ENCODE peak calls at places on chromosomes 4 and X, in six cellular contexts. U is K562, Y is breast epithelium, R is endothelial cell of umbilical vein, I is HepG2, F is HCT116. B is an unnamed sample. For H3K27me3, the result is how much of the 10 kb centered on the place peaks cover.

GRCh38 chrX:9279271-9279596 is 185.6 kb upstream of the TBL1X start:
- DNase-seq in R (no peak), I (no peak), F (no peak), Y (no peak), U (no peak), B (no peak)

GRCh38 chr4:82401600-82401999 is 27.8 kb upstream of the HNRNPD start:
- DNase-seq in I (no peak), F (no peak), U (no peak), R (no peak), Y (no peak), B (no peak)

GRCh38 chrX:28638775-28639174 is 51.5 kb downstream of the IL1RAPL1 start:
- DNase-seq in Y (no peak), I (no peak), R (no peak), F (peak), U (no peak), B (no peak)

GRCh38 chr4:8537041-8537461 is 43.1 kb upstream of the GPR78 start:
- DNase-seq in U (no peak), I (peak), Y (peak), R (peak), F (peak), B (no peak)

GRCh38 chr4:22434895-22435294 is 81.0 kb downstream of the ADGRA3 start:
- DNase-seq in Y (no peak), R (peak), U (peak), I (peak), F (peak), B (no peak)

GRCh38 chrX:149631293-149632165 is at the start of gene TMEM185A:
- DNase-seq in R (peak), U (peak), I (peak), Y (peak), F (peak), B (no peak)

GRCh38 chr4:121256346-121256745 is 92.2 kb upstream of the TNIP3 start:
- DNase-seq in I (no peak), Y (no peak), U (no peak), F (peak), R (peak), B (no peak)

GRCh38 chr4:24669751-24670150 is 85.4 kb upstream of the DHX15 start:
- DNase-seq in R (no peak), Y (no peak), I (no peak), U (no peak), F (no peak), B (no peak)

GRCh38 chr4:8019396-8020365 is 80.0 kb upstream of the AFAP1 start:
- DNase-seq in R (no peak), F (no peak), Y (no peak), U (no peak), I (no peak), B (no peak)

GRCh38 chr4:84319124-84319523 is 180.0 kb downstream of the NKX6-1 start:
- DNase-seq in Y (no peak), F (no peak), I (no peak), R (no peak), U (no peak), B (no peak)

GRCh38 chr4:2075171-2075986 is 16.3 kb downstream of the NAT8L start:
- DNase-seq in I (no peak), U (no peak), R (no peak), F (no peak), Y (no peak), B (no peak)

GRCh38 chrX:134969726-134970125 is 21.1 kb upstream of the SMIM10 start:
- DNase-seq in I (no peak), U (no peak), F (no peak), R (no peak), Y (no peak), B (no peak)

GRCh38 chr4:148443550-148444295 is 1.5 kb upstream of the NR3C2 start:
- DNase-seq in Y (peak), F (no peak), R (peak), I (no peak), U (no peak), B (no peak)

GRCh38 chrX:97398030-97398551 is 514.4 kb downstream of the RPA4 start:
- DNase-seq in I (no peak), Y (no peak), F (no peak), U (no peak), R (no peak), B (no peak)

GRCh38 chr4:94564252-94564651 is 112.5 kb downstream of the PDLIM5 start:
- DNase-seq in R (no peak), I (peak), Y (no peak), F (no peak), U (no peak), B (no peak)

GRCh38 chrX:12332786-12333347 is 194.6 kb downstream of the FRMPD4 start:
- DNase-seq in U (no peak), R (no peak), F (no peak), Y (no peak), I (no peak), B (no peak)

GRCh38 chr4:42390622-42391355 is 6.5 kb upstream of the SHISA3 start:
- DNase-seq in U (no peak), I (no peak), F (no peak), R (no peak), Y (no peak), B (no peak)

GRCh38 chr4:153901220-153901619 is 112.3 kb upstream of the SFRP2 start:
- DNase-seq in Y (no peak), F (no peak), I (no peak), U (no peak), R (no peak), B (no peak)

GRCh38 chr4:8201341-8201781 is 2.3 kb downstream of the SH3TC1 start:
- DNase-seq in Y (no peak), F (no peak), U (no peak), I (no peak), R (peak), B (no peak)

GRCh38 chrX:149248073-149248625 is 257.0 kb downstream of the IDS start:
- DNase-seq in F (no peak), I (no peak), U (no peak), R (peak), Y (no peak), B (no peak)

GRCh38 chr4:47074836-47075235 is 43.5 kb downstream of the GABRB1 start:
- DNase-seq in Y (no peak), R (no peak), U (no peak), I (no peak), F (no peak), B (no peak)

GRCh38 chrX:140141444-140142029 is 176.2 kb upstream of the CXorf66 start:
- DNase-seq in F (peak), R (peak), Y (no peak), I (peak), U (peak), B (no peak)

GRCh38 chr4:8834681-8835220 is 36.9 kb downstream of the HMX1 start:
- DNase-seq in I (no peak), F (no peak), Y (no peak), U (no peak), R (no peak), B (no peak)

GRCh38 chr4:71052716-71053115 is 59.3 kb downstream of the DCK start:
- DNase-seq in R (no peak), F (no peak), U (no peak), Y (no peak), I (no peak), B (no peak)

GRCh38 chr4:14218641-14219040 is 591.1 kb upstream of the BOD1L1 start:
- DNase-seq in I (no peak), F (no peak), U (no peak), R (no peak), Y (peak), B (no peak)

GRCh38 chr4:153467897-153468262 is 1.7 kb downstream of the TMEM131L start:
- DNase-seq in F (no peak), Y (no peak), I (no peak), U (no peak), R (no peak), B (no peak)

GRCh38 chrX:21675931-21676330 is 17.8 kb upstream of the KLHL34 start:
- DNase-seq in F (no peak), U (no peak), R (no peak), I (no peak), Y (no peak), B (no peak)

GRCh38 chr4:182764137-182764536 is 153.0 kb downstream of the DCTD start:
- DNase-seq in U (no peak), F (no peak), R (peak), I (no peak), Y (no peak), B (no peak)

GRCh38 chr4:184444953-184445309 is 29.4 kb downstream of the IRF2 start:
- DNase-seq in I (no peak), U (no peak), F (no peak), Y (no peak), R (no peak), B (no peak)

GRCh38 chr4:179823342-179823741 is 2381.1 kb upstream of the AGA start:
- DNase-seq in R (no peak), I (no peak), F (no peak), U (no peak), Y (no peak), B (no peak)

GRCh38 chr4:41161355-41161754 is 53.0 kb downstream of the APBB2 start:
- DNase-seq in Y (no peak), R (no peak), U (no peak), F (no peak), I (no peak), B (no peak)

GRCh38 chr4:41158756-41159155 is 55.6 kb downstream of the APBB2 start:
- DNase-seq in Y (no peak), R (no peak), F (no peak), I (no peak), U (no peak), B (peak)

GRCh38 chr4:41160856-41161255 is 53.5 kb downstream of the APBB2 start:
- DNase-seq in Y (no peak), U (no peak), F (peak), I (no peak), R (no peak), B (no peak)

GRCh38 chr4:41158274-41158673 is 56.1 kb downstream of the APBB2 start:
- DNase-seq in R (peak), I (no peak), F (no peak), Y (no peak), U (no peak), B (no peak)

GRCh38 chr4:41160010-41160789 is 54.1 kb downstream of the APBB2 start:
- DNase-seq in I (no peak), F (peak), R (peak), Y (no peak), U (no peak), B (no peak)
- H3K4me3 ChIP-seq in I (no peak), F (peak), R (no peak), Y (no peak), U (no peak), B (no peak)

DNA sequence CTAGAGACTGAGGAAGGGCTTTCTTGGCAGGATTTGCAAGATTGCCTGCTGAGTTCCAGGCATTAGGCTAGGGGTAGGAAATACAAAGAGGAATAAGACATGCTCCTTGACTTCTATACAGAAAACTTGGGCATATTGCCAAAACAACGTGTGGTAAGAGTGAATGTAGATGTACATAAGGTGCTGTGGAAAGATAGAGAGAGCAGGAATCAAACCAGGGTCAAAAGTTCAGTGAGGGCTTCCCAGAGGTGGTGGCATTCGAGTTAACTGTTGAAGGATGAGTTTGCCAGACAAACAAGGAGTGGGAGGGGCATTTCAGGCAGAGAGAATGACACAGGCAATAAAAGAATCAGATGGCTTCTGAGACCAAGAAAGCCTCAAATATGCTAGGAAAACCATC is 187.9 kb downstream of the KDR start:
- DNase-seq in R (peak), Y (no peak), I (no peak), F (no peak), U (peak), B (no peak)
- TF ChIP-seq POLR2AphosphoS5 in R (no peak), Y (no peak), I (no peak), F (no peak), U (no peak), B (no peak)

GRCh38 chr4:41321216-41321945 is 64.7 kb downstream of the UCHL1 start:
- DNase-seq in R (no peak), U (no peak), I (no peak), Y (no peak), F (no peak), B (no peak)

GRCh38 chr4:41324861-41325260 is 68.1 kb downstream of the UCHL1 start:
- DNase-seq in Y (no peak), R (no peak), F (no peak), U (no peak), I (no peak), B (no peak)

GRCh38 chr4:41323186-41323585 is 66.5 kb downstream of the UCHL1 start:
- DNase-seq in I (no peak), R (no peak), U (no peak), F (no peak), Y (no peak), B (no peak)

GRCh38 chr4:41322613-41323012 is 65.9 kb downstream of the UCHL1 start:
- DNase-seq in I (no peak), Y (no peak), F (no peak), R (no peak), U (no peak), B (no peak)

GRCh38 chr4:41323706-41324105 is 67.0 kb downstream of the UCHL1 start:
- DNase-seq in Y (no peak), I (no peak), R (peak), U (no peak), F (no peak), B (no peak)
- H3K27me3 ChIP-seq in Y (under half), I (under half), R (under half), U (under half), F (under half), B (under half)

DNA sequence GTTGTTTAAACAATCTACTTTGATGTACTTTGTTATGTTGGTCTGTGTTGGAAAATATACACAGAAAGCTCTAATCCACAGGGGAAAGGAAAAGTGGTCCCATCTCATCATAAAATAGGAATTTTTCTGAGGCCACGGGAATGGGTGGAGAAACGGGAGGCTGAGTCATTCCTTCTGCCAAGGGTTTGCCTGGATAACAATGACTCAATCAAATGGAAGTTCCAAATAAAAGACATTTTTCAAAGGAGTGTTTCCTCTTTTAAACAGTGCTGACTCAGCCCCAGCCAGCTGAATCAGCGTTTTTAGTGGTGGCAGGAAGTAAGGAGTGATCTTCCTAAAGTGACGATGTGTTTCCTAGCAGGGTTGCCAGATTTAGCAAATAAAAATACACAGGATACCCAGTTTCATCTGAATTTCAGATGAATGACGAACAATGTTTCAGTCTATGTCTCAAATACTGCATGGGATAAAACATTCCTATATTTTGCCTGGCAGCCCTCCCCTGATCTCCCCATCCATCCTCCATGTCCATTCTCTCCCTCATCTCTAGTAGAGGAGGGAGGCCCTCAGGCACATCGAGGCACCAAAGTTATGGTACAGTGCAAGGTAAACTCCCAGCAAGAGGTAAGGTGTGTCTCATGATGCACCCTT is 345.4 kb upstream of the GATB start:
- DNase-seq in U (no peak), Y (no peak), I (peak), R (peak), F (peak), B (no peak)
- H3K4me3 ChIP-seq in U (no peak), Y (no peak), I (no peak), R (no peak), F (no peak), B (no peak)

DNA sequence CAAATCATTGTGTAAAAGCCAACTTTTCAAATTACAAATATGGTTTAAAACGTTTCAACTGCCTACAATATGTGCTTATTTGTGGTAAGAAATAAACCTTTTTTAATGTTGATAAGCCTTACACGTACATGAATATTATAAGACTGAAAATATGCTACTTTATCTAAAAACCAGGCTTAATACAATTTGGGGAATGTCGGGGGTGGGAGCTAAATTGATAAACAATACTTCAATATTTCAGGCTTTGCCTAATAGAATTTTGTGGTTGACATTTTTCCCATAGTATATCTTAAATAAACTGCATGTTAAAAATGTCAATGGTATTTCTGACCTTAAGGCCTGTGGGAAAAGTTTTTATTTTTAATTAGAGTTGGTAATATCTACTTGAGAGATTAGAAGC is 69.8 kb upstream of the SLIT2 start:
- DNase-seq in Y (no peak), I (no peak), F (no peak), U (no peak), R (no peak), B (no peak)
- TF ChIP-seq POLR2AphosphoS5 in Y (no peak), I (no peak), F (no peak), U (no peak), R (no peak), B (no peak)